ENCODE peak calls at places on chromosomes 7 and 10, in ten cellular contexts. P is MM.1S, C is mammary epithelial cell, F is HCT116, A is right atrium auricular region, Z is iPS DF 6.9, J is astrocyte, M is stomach, O is GM12878, R is ovary. L is an unnamed sample.
A peak's percentile ranks its signal among the peaks of the same experiment; 100 is the strongest.

GRCh38 chr7:41189866-41190265 is 513.0 kb downstream of the INHBA start:
- DNase-seq in O (no peak), C (peak; percentile 97), M (no peak), A (no peak), F (peak; percentile 33), Z (no peak), P (no peak), J (peak; percentile 98), R (no peak), L (no peak)

GRCh38 chr10:17210361-17210760 is 8.9 kb upstream of the TRDMT1 start:
- DNase-seq in F (no peak), A (no peak), J (no peak), O (no peak), C (no peak), P (no peak), Z (no peak), M (no peak), R (no peak), L (no peak)

GRCh38 chr7:102992820-102993531 is 80.2 kb downstream of the LRRC17 start:
- DNase-seq in A (no peak), R (no peak), O (no peak), Z (no peak), J (peak; percentile 98), F (peak; percentile 80), C (peak; percentile 44), P (no peak), M (no peak), L (no peak)

GRCh38 chr7:12524794-12525386 is 45.6 kb upstream of the SCIN start:
- DNase-seq in Z (no peak), M (no peak), F (peak; percentile 60), A (no peak), P (peak; percentile 64), O (peak; percentile 2), C (peak; percentile 28), R (no peak), J (peak; percentile 39), L (no peak)

GRCh38 chr7:139034855-139035587 is 821 bp downstream of the ZC3HAV1L start:
- DNase-seq in R (peak; percentile 74), Z (no peak), M (no peak), P (no peak), J (peak; percentile 28), F (no peak), O (no peak), C (peak; percentile 25), A (no peak), L (no peak)

GRCh38 chr10:61606971-61607907 is 55.5 kb upstream of the CABCOCO1 start:
- DNase-seq in J (no peak), C (no peak), F (peak; percentile 19), P (no peak), Z (no peak), M (no peak), O (no peak), R (no peak), A (no peak), L (no peak)

GRCh38 chr10:124156524-124157225 is 63.3 kb upstream of the CHST15 start:
- DNase-seq in P (no peak), R (peak; percentile 75), C (no peak), F (no peak), O (no peak), A (no peak), J (no peak), M (peak; percentile 26), Z (no peak), L (no peak)

GRCh38 chr7:111137296-111138195 is 46.6 kb downstream of the LRRN3 start:
- DNase-seq in R (no peak), C (peak; percentile 66), M (no peak), J (peak; percentile 3), O (no peak), Z (no peak), A (no peak), F (no peak), P (no peak), L (peak; percentile 52)

GRCh38 chr7:73811760-73812168 is 19.0 kb upstream of the CLDN4 start:
- DNase-seq in A (peak; percentile 72), O (no peak), J (peak; percentile 20), M (peak; percentile 80), P (peak; percentile 72), C (peak; percentile 68), R (no peak), Z (no peak), F (no peak), L (peak; percentile 24)

GRCh38 chr10:6176691-6177231 is 26.0 kb upstream of the PFKFB3 start:
- DNase-seq in J (no peak), P (no peak), O (no peak), F (no peak), C (peak; percentile 68), M (no peak), Z (no peak), R (no peak), A (no peak), L (no peak)

GRCh38 chr10:112984756-112985155 is 34.7 kb downstream of the TCF7L2 start:
- DNase-seq in Z (no peak), A (no peak), M (no peak), O (no peak), F (no peak), P (no peak), C (no peak), J (no peak), R (no peak), L (no peak)
- H3K4me1 ChIP-seq in Z (peaks cover 4% of the 10 kb centered on the region), A (no peaks in the 10 kb centered on the region), M (peaks cover 77% of the 10 kb centered on the region), O (no peaks in the 10 kb centered on the region), F (peaks cover 38% of the 10 kb centered on the region), P (peaks cover 4% of the 10 kb centered on the region), C (peaks cover 45% of the 10 kb centered on the region), J (peaks cover 30% of the 10 kb centered on the region), R (peaks cover 22% of the 10 kb centered on the region), L (peaks cover 21% of the 10 kb centered on the region)

DNA sequence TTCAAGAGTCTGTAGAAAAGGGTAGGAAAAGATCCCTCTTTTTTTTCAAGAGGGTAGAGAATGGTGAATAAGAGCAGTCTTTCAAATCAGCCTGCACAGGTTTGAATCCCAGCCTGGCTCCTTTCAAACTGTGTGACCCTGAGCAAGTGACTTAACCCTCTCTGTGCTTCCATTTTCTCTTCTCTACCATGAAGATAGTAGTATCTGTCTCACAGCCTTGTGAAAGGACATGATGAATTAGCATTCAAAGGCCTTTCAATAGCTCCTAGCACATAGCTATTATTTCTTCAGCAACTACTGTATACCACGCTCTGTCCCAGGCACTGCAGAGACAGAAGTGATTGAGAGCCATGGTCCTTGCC is 25.4 kb downstream of the LEP start:
- DNase-seq in F (no peak), R (no peak), C (no peak), M (no peak), P (no peak), Z (no peak), J (no peak), A (no peak), O (no peak), L (no peak)
- H3K4me3 ChIP-seq in F (no peak overlapping the region), R (no peak overlapping the region), C (no peak overlapping the region), M (no peak overlapping the region), P (no peak overlapping the region), Z (no peak overlapping the region), J (peak overlapping the region; percentile 29), A (peak overlapping the region; percentile 3), O (no peak overlapping the region), L (no peak overlapping the region)

DNA sequence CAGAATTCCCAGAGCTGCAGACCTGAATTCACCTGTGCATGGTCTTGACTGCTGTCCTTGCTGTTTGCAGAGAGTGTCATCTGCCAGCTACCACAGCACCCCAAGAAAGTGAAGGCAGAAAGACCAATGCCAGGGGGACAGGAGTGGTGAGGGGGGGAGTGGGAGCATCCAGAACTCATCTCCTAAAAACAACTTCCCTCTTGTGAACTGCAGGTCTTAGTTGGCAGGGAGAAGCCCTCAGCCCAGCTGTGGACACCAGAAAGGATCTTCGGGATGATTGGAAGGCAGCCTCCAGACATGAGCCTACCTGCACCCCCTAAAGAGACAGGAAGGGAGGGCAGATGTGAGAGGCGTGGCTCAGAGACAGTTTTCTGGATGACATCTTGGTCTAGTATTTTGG is 615.8 kb upstream of the MGMT start:
- DNase-seq in P (no peak), R (no peak), A (no peak), J (no peak), C (no peak), O (no peak), F (no peak), M (no peak), Z (no peak), L (no peak)
- H3K9me3 ChIP-seq in P (no peaks in the 10 kb centered on the region), R (no peaks in the 10 kb centered on the region), A (no peaks in the 10 kb centered on the region), J (peaks cover 2% of the 10 kb centered on the region), C (peaks cover 27% of the 10 kb centered on the region), O (no peaks in the 10 kb centered on the region), F (no peaks in the 10 kb centered on the region), M (no peaks in the 10 kb centered on the region), Z (no peaks in the 10 kb centered on the region), L (no peaks in the 10 kb centered on the region)

GRCh38 chr10:103241262-103242011 is 4.2 kb upstream of the RPEL1 start:
- DNase-seq in A (no peak), O (no peak), J (peak; percentile 31), C (peak; percentile 82), M (peak; percentile 89), P (no peak), F (peak; percentile 86), R (no peak), Z (no peak), L (no peak)
- H3K4me1 ChIP-seq in A (no peaks in the 10 kb centered on the region), O (peaks cover 15% of the 10 kb centered on the region), J (peaks cover 7% of the 10 kb centered on the region), C (peaks cover 20% of the 10 kb centered on the region), M (peaks cover 42% of the 10 kb centered on the region), P (peaks cover 12% of the 10 kb centered on the region), F (peaks cover 40% of the 10 kb centered on the region), R (peaks cover 3% of the 10 kb centered on the region), Z (peaks cover 2% of the 10 kb centered on the region), L (no peaks in the 10 kb centered on the region)

L was measured in CD4-positive, alpha-beta memory T cell.